ENCODE peak calls at places on chromosomes 2 and 18, in six cellular contexts. K is A549, P is HCT116, Q is body of pancreas, F is heart left ventricle, R is uterus. V is an unnamed sample.
A peak's percentile ranks its signal among the peaks of the same experiment; 100 is the strongest.

GRCh38 chr2:210198326-210198725 is 26.9 kb downstream of the ACADL start:
- DNase-seq in F (no peak), Q (no peak), R (no peak), P (no peak), K (no peak), V (no peak)

GRCh38 chr18:45304558-45304957 is 310.7 kb upstream of the SLC14A2 start:
- DNase-seq in Q (no peak), R (no peak), K (no peak), P (no peak), F (no peak), V (no peak)

GRCh38 chr2:46922606-46923005 is 7.0 kb upstream of the MCFD2 start:
- DNase-seq in F (no peak), P (no peak), Q (no peak), R (no peak), K (no peak), V (no peak)

GRCh38 chr2:201126308-201127127 is 10.6 kb downstream of the CFLAR start:
- DNase-seq in P (no peak), F (no peak), Q (no peak), R (no peak), K (no peak), V (no peak)

GRCh38 chr2:109217362-109218086 is 88.5 kb downstream of the SH3RF3 start:
- DNase-seq in F (no peak), P (no peak), Q (no peak), K (no peak), R (peak; percentile 59), V (no peak)

GRCh38 chr2:71070294-71071025 is 2.0 kb downstream of the NAGK start:
- DNase-seq in F (no peak), Q (peak; percentile 43), K (peak; percentile 70), R (no peak), P (peak; percentile 19), V (no peak)

GRCh38 chr2:41326801-41327200 is 721.0 kb upstream of the PKDCC start:
- DNase-seq in P (no peak), F (no peak), Q (no peak), R (no peak), K (no peak), V (no peak)

GRCh38 chr2:239236808-239237205 is 164.0 kb downstream of the HDAC4 start:
- DNase-seq in Q (no peak), K (no peak), P (no peak), R (no peak), F (no peak), V (no peak)

GRCh38 chr2:196607073-196607472 is 32.4 kb upstream of the CCDC150 start:
- DNase-seq in F (no peak), Q (no peak), R (no peak), K (no peak), P (no peak), V (no peak)

GRCh38 chr2:41709702-41710599 is 337.9 kb upstream of the PKDCC start:
- DNase-seq in F (no peak), R (no peak), P (no peak), Q (no peak), K (no peak), V (no peak)

GRCh38 chr2:169736902-169737301 is 3.3 kb downstream of the KLHL23 start:
- DNase-seq in K (no peak), R (no peak), Q (no peak), F (no peak), P (no peak), V (no peak)

GRCh38 chr2:96537066-96537733 is 648 bp downstream of the ARID5A start:
- DNase-seq in P (no peak), Q (peak; percentile 80), F (peak; percentile 92), K (no peak), R (peak; percentile 64), V (peak; percentile 65)

GRCh38 chr2:10243926-10244270 is 58.8 kb upstream of the HPCAL1 start:
- DNase-seq in P (no peak), R (no peak), Q (no peak), K (no peak), F (peak; percentile 37), V (no peak)

GRCh38 chr2:66851449-66851872 is 416.5 kb downstream of the MEIS1 start:
- DNase-seq in P (no peak), K (peak; percentile 23), R (no peak), F (no peak), Q (peak; percentile 78), V (no peak)

GRCh38 chr2:138237657-138238384 is 263.7 kb upstream of the SPOPL start:
- DNase-seq in P (no peak), F (peak; percentile 51), Q (no peak), R (no peak), K (no peak), V (no peak)

GRCh38 chr2:239465017-239466001 is 64.5 kb upstream of the HDAC4 start:
- DNase-seq in R (peak; percentile 37), F (peak; percentile 86), K (peak; percentile 50), Q (peak; percentile 84), P (no peak), V (peak; percentile 70)

GRCh38 chr2:235027558-235028214 is 75.9 kb downstream of the SH3BP4 start:
- DNase-seq in K (peak; percentile 59), Q (no peak), F (no peak), R (no peak), P (no peak), V (no peak)

GRCh38 chr18:7566587-7567486 is at the start of gene PTPRM:
- DNase-seq in Q (peak; percentile 88), P (peak; percentile 1), R (peak; percentile 86), K (peak; percentile 65), F (peak; percentile 96), V (peak; percentile 93)

DNA sequence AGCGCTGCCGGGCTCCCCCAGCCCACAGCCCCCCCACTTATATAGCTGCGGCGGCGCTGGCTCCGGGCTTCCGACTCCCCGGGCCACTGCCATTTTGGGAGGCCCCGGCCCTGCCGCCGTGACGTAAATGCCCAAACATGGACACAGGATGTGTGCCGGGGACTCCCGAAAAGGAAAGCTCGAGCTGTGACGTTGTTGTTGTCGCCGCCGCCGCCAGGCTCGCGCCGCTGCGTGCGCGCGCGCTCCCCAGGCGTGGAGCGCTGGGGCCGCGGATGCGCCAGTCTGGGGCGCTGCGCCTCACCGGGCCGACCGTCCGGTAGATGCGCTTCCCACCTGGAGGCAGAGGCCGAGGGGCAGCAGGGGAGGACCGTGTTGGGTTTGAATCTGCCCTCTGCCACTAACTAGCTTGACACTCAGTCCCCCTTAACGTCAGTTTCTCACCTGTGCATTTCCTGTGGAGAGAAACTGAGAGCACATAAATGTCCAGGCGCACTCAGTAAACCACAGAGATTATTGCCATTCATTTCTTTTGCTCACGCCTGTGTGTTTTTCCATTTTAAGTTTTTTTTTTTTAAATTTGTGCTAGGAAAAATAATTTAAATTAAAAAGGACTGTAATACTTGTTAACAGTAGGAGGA is at the start of gene EGR4:
- DNase-seq in P (peak; percentile 64), Q (peak; percentile 71), K (peak; percentile 89), F (peak; percentile 75), R (no peak), V (no peak)
- TF ChIP-seq POLR2A in P (peak; percentile 49), Q (peak; percentile 9), K (no peak), F (no peak), R (no peak), V (no peak)

GRCh38 chr2:18552351-18553077 is 7.9 kb downstream of the RDH14 start:
- DNase-seq in P (no peak), F (no peak), R (no peak), K (no peak), Q (no peak), V (no peak)
- H3K4me3 ChIP-seq in P (no peak overlapping the region), F (no peak overlapping the region), R (no peak overlapping the region), K (no peak overlapping the region), Q (no peak overlapping the region), V (no peak overlapping the region)

GRCh38 chr18:58659691-58660090 is 11.6 kb upstream of the MALT1 start:
- DNase-seq in F (no peak), Q (no peak), R (no peak), K (no peak), P (no peak), V (no peak)
- H3K4me1 ChIP-seq in F (no peaks in the 10 kb centered on the region), Q (no peaks in the 10 kb centered on the region), R (no peaks in the 10 kb centered on the region), K (peaks cover 3% of the 10 kb centered on the region), P (no peaks in the 10 kb centered on the region), V (no peaks in the 10 kb centered on the region)

DNA sequence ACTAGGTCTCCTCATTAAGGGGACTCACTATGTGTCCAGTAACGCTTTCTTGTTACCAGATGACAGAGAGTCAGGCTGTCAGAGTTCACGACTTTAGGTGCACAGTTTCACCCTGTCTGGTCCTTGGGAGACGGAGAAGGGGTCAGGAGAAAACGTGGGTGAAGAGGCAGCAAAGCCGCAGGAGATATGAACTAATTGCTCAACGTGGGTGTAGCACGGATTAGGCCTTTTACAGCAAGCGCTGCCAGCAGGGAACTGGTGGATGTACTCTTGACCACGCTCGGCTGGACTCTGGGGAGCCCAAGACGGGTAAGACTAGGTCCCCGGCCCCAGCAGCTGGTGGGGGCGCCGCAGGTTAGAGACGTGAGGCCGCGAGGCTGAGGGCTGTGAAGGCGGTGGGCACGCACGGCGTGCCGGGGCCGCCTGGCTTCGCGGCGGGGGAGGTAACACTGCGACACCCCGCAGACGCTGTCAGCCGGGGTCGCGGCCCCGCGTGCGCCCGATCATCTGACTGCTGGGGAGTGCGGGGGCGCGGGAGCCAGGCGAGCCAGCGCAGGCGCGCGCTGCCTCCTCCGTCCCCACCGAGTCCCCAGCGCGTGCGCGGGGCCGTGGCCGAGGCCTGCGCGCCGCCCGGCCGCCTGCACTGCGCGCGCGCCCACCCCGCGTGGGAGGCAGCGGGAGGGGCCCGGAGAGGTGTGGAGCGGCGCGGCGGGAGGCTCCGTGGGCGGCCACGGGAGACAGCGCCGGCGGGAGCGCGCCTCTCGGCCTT is at the start of gene CLIP4:
- DNase-seq in Q (peak; percentile 51), R (peak; percentile 40), K (peak; percentile 53), P (no peak), F (peak; percentile 81), V (peak; percentile 35)
- TF ChIP-seq POLR2A in Q (peak; percentile 32), R (peak; percentile 8), K (peak; percentile 58), P (no peak), F (peak; percentile 15), V (peak; percentile 89)

DNA sequence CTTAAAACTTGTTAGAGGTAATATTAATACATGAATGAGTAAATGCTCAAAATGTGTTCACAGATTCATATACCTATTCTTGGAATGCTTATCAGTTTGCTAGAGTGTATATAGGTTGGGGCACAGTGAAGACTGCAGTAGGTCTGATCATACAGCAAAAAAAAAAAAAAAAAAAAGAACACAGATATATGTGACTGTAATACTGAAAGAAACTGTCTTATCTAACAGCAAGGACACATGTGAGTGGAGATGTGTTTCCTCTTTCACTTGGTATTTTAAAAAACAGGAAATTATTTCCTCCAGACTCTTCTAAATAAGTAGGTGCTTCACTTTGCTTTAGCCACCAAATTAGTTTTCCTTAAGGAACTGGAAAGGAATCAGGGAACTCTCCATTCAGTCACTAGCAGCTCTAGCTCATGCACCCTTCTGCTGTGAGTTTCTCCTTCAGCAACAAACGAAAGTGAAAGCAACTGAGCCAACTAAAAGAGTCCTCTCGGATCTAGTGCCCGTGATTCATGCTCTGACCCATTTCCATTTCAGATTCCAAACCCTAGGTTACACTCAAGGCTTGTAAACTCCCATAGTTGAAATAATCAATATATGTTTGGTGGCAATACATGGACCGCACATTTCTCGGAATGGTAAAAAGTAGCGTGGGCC is 98.5 kb downstream of the DSEL start:
- DNase-seq in Q (peak; percentile 2), K (peak; percentile 39), P (no peak), R (no peak), F (no peak), V (no peak)
- H3K4me3 ChIP-seq in Q (no peak overlapping the region), K (peak overlapping the region; percentile 50), P (no peak overlapping the region), R (no peak overlapping the region), F (no peak overlapping the region), V (peak overlapping the region; percentile 17)